ENCODE peak calls at places on chromosomes 3 and 15, in seven cellular contexts. Q is NCI-H2029, T is heart right ventricle, R is T-cell, E is SW480, W is LoVo, L is amygdala. P is an unnamed sample.

GRCh38 chr15:42069025-42069424 is 25.3 kb downstream of the PLA2G4D start:
- DNase-seq in R (no peak), E (no peak), Q (no peak), T (no peak), W (no peak), L (no peak), P (no peak)

GRCh38 chr3:180306691-180307090 is 270.0 kb upstream of the PEX5L start:
- DNase-seq in W (no peak), T (no peak), E (no peak), R (no peak), Q (peak), L (no peak), P (no peak)

GRCh38 chr3:193190387-193190786 is 50.6 kb upstream of the PLAAT1 start:
- DNase-seq in W (no peak), R (no peak), E (peak), L (no peak), Q (no peak), T (no peak), P (peak)

GRCh38 chr3:123104550-123104949 is 37.7 kb downstream of the PDIA5 start:
- DNase-seq in L (no peak), W (no peak), R (no peak), Q (no peak), T (no peak), E (no peak), P (no peak)

GRCh38 chr3:31043184-31043819 is 148.8 kb upstream of the GADL1 start:
- DNase-seq in E (no peak), T (no peak), W (no peak), L (no peak), Q (no peak), R (no peak), P (no peak)

GRCh38 chr3:67090472-67090871 is 92.4 kb downstream of the KBTBD8 start:
- DNase-seq in L (no peak), Q (no peak), E (no peak), R (no peak), T (no peak), W (no peak), P (no peak)

GRCh38 chr15:29571728-29572454 is 250.4 kb downstream of the TJP1 start:
- DNase-seq in W (peak), T (no peak), R (no peak), Q (no peak), E (peak), L (no peak), P (no peak)

GRCh38 chr15:51907136-51907862 is 64.3 kb downstream of the LEO1 start:
- DNase-seq in E (peak), W (peak), L (no peak), R (no peak), Q (peak), T (no peak), P (no peak)

P was measured in NCI-H1436.